ENCODE peak calls at places on chromosomes 2 and 18, in nine cellular contexts. J, H, D, S, V, A, Q, C and W are unnamed samples.

GRCh38 chr2:94879982-94880377 is 8.8 kb downstream of the TEKT4 start:
- DNase-seq in D (no peak), J (no peak), S (no peak), H (no peak), C (no peak), V (no peak), Q (no peak), A (no peak), W (no peak)

GRCh38 chr2:96977631-96978195 is 8.7 kb downstream of the FAM178B start:
- DNase-seq in A (no peak), C (no peak), J (no peak), S (peak), Q (peak), D (no peak), V (peak), H (no peak), W (no peak)

GRCh38 chr2:24986397-24986796 is 14.6 kb upstream of the DNAJC27 start:
- DNase-seq in C (no peak), V (peak), S (no peak), J (no peak), H (no peak), Q (no peak), D (no peak), A (no peak), W (no peak)

GRCh38 chr18:79874553-79875530 is 76.6 kb downstream of the SLC66A2 start:
- DNase-seq in V (no peak), A (peak), J (peak), D (no peak), S (no peak), Q (no peak), H (peak), C (no peak), W (peak)

GRCh38 chr18:64982414-64983096 is 768.3 kb upstream of the CDH7 start:
- DNase-seq in V (peak), S (no peak), D (no peak), Q (no peak), J (no peak), C (no peak), H (no peak), A (no peak), W (no peak)

GRCh38 chr2:28842042-28842441 is 28.1 kb downstream of the TRMT61B start:
- DNase-seq in C (no peak), H (no peak), Q (no peak), D (no peak), S (no peak), A (no peak), V (no peak), J (no peak), W (no peak)

GRCh38 chr2:171244466-171244969 is 83.8 kb upstream of the TLK1 start:
- DNase-seq in H (no peak), D (peak), J (no peak), C (no peak), S (peak), V (peak), Q (no peak), A (no peak), W (no peak)

GRCh38 chr2:43059183-43059897 is 167.1 kb downstream of the ZFP36L2 start:
- DNase-seq in S (no peak), H (peak), A (peak), C (peak), Q (no peak), J (no peak), D (no peak), V (peak), W (no peak)

GRCh38 chr2:219178377-219179175 is 501 bp downstream of the RETREG2 start:
- DNase-seq in C (peak), H (peak), Q (peak), S (peak), D (no peak), J (no peak), V (peak), A (peak), W (peak)

DNA sequence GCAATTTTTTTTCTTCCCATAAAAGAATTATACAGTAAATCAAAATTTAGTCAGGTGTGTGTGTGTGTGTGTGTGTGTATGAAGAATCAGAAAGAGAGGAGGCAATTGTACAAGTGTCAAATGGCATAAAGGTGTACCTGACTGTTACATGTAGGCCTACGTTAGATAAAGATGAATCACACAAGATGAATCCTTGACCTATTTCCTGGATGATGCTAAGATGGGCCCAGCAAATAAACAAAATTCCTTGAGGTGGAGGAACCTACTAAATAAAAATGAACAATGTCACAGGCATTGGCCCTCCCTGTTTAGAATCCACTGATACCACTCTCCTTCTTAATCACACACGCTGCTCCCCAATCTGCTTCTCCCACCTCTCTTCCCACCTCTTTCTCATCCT is 79.7 kb upstream of the LRATD1 start:
- DNase-seq in C (no peak), S (no peak), Q (no peak), J (no peak), V (no peak), A (no peak), H (no peak), D (no peak), W (no peak)
- H3K27ac ChIP-seq in C (no peak), S (no peak), Q (no peak), J (no peak), V (no peak), A (no peak), H (no peak), D (no peak), W (no peak)

DNA sequence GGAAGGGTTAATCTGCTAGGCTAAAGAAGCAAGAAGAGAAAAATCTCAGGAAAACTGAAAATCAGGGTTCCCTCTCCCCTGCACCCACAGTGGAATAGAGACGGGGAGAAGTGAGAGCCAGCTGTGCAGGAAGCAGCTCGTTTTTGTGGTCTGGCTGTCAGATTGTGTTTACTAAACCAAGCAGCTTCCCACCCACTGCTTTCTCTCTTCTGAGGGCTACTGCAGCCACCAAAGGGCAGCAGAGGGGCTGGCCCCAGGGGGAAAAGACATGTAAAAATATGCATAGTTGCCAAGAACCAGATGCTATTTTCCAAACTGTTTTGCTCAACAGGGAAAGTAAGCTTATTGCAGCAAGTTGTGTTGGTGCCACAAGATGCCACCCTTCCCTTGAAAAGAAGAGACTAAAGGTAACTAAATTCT is 72.6 kb upstream of the THUMPD2 start:
- DNase-seq in S (no peak), H (no peak), C (no peak), Q (peak), A (no peak), D (no peak), V (peak), J (no peak), W (no peak)
- TF ChIP-seq CTCF in S (no peak), H (no peak), C (no peak), Q (peak), A (no peak), D (no peak), V (no peak), J (no peak), W (no peak)

GRCh38 chr2:217766356-217766755 is 236.4 kb downstream of the TNS1 start:
- DNase-seq in J (no peak), S (no peak), D (no peak), Q (no peak), H (no peak), V (no peak), A (no peak), C (no peak), W (no peak)

GRCh38 chr2:217759991-217760390 is 242.8 kb downstream of the TNS1 start:
- DNase-seq in A (no peak), C (no peak), H (no peak), V (no peak), Q (no peak), J (no peak), S (no peak), D (no peak), W (no peak)

GRCh38 chr2:217757108-217757463 is 245.7 kb downstream of the TNS1 start:
- DNase-seq in S (no peak), C (no peak), A (no peak), J (no peak), D (no peak), H (no peak), V (no peak), Q (no peak), W (no peak)

GRCh38 chr2:217756375-217757107 is 246.3 kb downstream of the TNS1 start:
- DNase-seq in A (peak), D (no peak), V (peak), C (peak), H (peak), Q (peak), S (peak), J (no peak), W (peak)

GRCh38 chr2:217761645-217762277 is 241.0 kb downstream of the TNS1 start:
- DNase-seq in D (no peak), H (no peak), Q (no peak), V (no peak), S (no peak), A (no peak), C (no peak), J (no peak), W (no peak)
- H3K4me3 ChIP-seq in D (no peak), H (no peak), Q (no peak), V (no peak), S (no peak), A (no peak), C (no peak), J (no peak), W (no peak)

GRCh38 chr18:13622751-13623150 is 103.6 kb downstream of the FAM210A start:
- DNase-seq in V (no peak), S (no peak), Q (no peak), A (no peak), J (no peak), D (no peak), C (no peak), H (no peak), W (no peak)
- H3K27ac ChIP-seq in V (no peak), S (no peak), Q (no peak), A (no peak), J (no peak), D (no peak), C (no peak), H (no peak), W (no peak)

GRCh38 chr2:141941224-141941714 is 189.5 kb downstream of the LRP1B start:
- DNase-seq in J (no peak), D (no peak), H (no peak), Q (no peak), S (no peak), C (no peak), A (no peak), V (no peak), W (no peak)
- TF ChIP-seq CTCF in J (no peak), D (no peak), H (no peak), Q (no peak), S (no peak), C (no peak), A (no peak), V (no peak), W (no peak)

GRCh38 chr18:55236150-55236931 is 277.1 kb upstream of the CCDC68 start:
- DNase-seq in S (no peak), J (no peak), H (no peak), D (no peak), Q (no peak), A (no peak), C (no peak), V (no peak), W (no peak)

GRCh38 chr18:55233850-55234249 is 274.6 kb upstream of the CCDC68 start:
- DNase-seq in Q (no peak), A (no peak), C (no peak), H (no peak), J (no peak), D (no peak), V (no peak), S (no peak), W (no peak)

GRCh38 chr18:55235094-55235461 is 275.8 kb upstream of the CCDC68 start:
- DNase-seq in D (no peak), S (no peak), J (no peak), C (no peak), V (no peak), A (no peak), Q (no peak), H (no peak), W (no peak)

GRCh38 chr18:55232506-55232905 is 273.2 kb upstream of the CCDC68 start:
- DNase-seq in C (no peak), A (no peak), D (no peak), Q (no peak), J (no peak), V (no peak), H (no peak), S (no peak), W (no peak)

GRCh38 chr18:55234366-55235093 is 275.3 kb upstream of the CCDC68 start:
- DNase-seq in Q (peak), A (peak), V (peak), J (peak), S (peak), D (peak), C (peak), H (peak), W (peak)
- H3K4me3 ChIP-seq in Q (no peak), A (no peak), V (no peak), J (no peak), S (no peak), D (no peak), C (no peak), H (no peak), W (no peak)

GRCh38 chr2:38597115-38597514 is 5.6 kb downstream of the HNRNPLL start:
- DNase-seq in Q (no peak), A (no peak), H (no peak), S (no peak), D (no peak), V (no peak), J (no peak), C (no peak), W (no peak)
- H3K27ac ChIP-seq in Q (no peak), A (no peak), H (peak), S (no peak), D (no peak), V (no peak), J (no peak), C (no peak), W (peak)